ENCODE peak calls at places on chromosomes 6 and 20, in seven cellular contexts. J, P, B, D, H, I and N are unnamed samples.

GRCh38 chr6:168093634-168094033 is 14.6 kb upstream of the FRMD1 start:
- DNase-seq in J (no peak), P (no peak), B (no peak), D (no peak), H (no peak), I (peak), N (no peak)

GRCh38 chr6:56259163-56259562 is 11.8 kb upstream of the COL21A1 start:
- DNase-seq in J (no peak), P (no peak), B (no peak), D (no peak), H (no peak), I (no peak), N (no peak)

GRCh38 chr20:24483435-24484080 is 14.1 kb downstream of the SYNDIG1 start:
- DNase-seq in J (no peak), P (no peak), B (no peak), D (no peak), H (no peak), I (no peak), N (no peak)

GRCh38 chr6:165729307-165729936 is 66.4 kb upstream of the PDE10A start:
- DNase-seq in J (peak), P (peak), B (peak), D (no peak), H (peak), I (peak), N (peak)

GRCh38 chr6:2823104-2823850 is 18.4 kb downstream of the SERPINB1 start:
- DNase-seq in J (peak), P (no peak), B (no peak), D (no peak), H (no peak), I (no peak), N (no peak)

GRCh38 chr6:80197474-80197873 is 91.0 kb downstream of the BCKDHB start:
- DNase-seq in J (peak), P (peak), B (no peak), D (no peak), H (no peak), I (no peak), N (no peak)

GRCh38 chr6:7540595-7540994 is 876 bp upstream of the DSP start:
- DNase-seq in J (no peak), P (peak), B (no peak), D (no peak), H (no peak), I (peak), N (no peak)

GRCh38 chr20:24985802-24986201 is 6.7 kb downstream of the APMAP start:
- DNase-seq in J (no peak), P (no peak), B (no peak), D (no peak), H (no peak), I (no peak), N (no peak)

GRCh38 chr20:49704932-49705336 is 8.7 kb downstream of the B4GALT5 start:
- DNase-seq in J (no peak), P (no peak), B (no peak), D (no peak), H (no peak), I (no peak), N (no peak)

GRCh38 chr20:17684077-17684888 is 2.2 kb upstream of the RRBP1 start:
- DNase-seq in J (no peak), P (no peak), B (peak), D (no peak), H (no peak), I (no peak), N (no peak)

GRCh38 chr20:44609006-44609510 is 26.7 kb downstream of the PKIG start:
- DNase-seq in J (no peak), P (no peak), B (peak), D (no peak), H (no peak), I (peak), N (no peak)

GRCh38 chr6:130517444-130517931 is 151.7 kb downstream of the TMEM200A start:
- DNase-seq in J (peak), P (no peak), B (no peak), D (peak), H (no peak), I (no peak), N (no peak)

GRCh38 chr6:168377856-168378832 is 58.6 kb upstream of the DACT2 start:
- DNase-seq in J (no peak), P (no peak), B (no peak), D (no peak), H (no peak), I (no peak), N (no peak)

GRCh38 chr6:82711992-82712788 is 348.6 kb downstream of the TPBG start:
- DNase-seq in J (no peak), P (no peak), B (no peak), D (no peak), H (no peak), I (no peak), N (no peak)

GRCh38 chr6:82711105-82711829 is 347.6 kb downstream of the TPBG start:
- DNase-seq in J (no peak), P (no peak), B (no peak), D (no peak), H (no peak), I (no peak), N (no peak)

GRCh38 chr6:82712826-82713225 is 349.2 kb downstream of the TPBG start:
- DNase-seq in J (no peak), P (no peak), B (no peak), D (no peak), H (peak), I (peak), N (no peak)
- TF ChIP-seq RFX5 in J (no peak), P (no peak), B (no peak), D (no peak), H (no peak), I (no peak), N (no peak)

DNA sequence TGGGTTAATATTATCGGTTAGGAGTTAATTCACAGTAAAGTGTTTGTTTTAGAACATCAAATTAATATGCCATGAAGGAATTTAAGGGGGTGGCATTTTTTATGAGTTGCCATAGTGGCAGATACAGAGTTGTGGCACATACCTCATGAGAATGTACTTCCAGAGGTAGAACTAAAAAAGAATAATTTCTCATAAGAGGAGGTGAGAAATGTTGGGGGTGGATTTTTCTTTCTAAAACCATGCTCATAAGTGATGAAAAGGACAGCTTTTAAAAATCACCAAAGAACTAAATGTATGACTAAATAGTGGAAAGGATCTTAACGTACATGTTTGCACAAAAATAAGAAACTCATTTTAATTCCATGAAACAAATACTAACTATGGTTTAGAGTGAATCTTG is 58.7 kb downstream of the SHLD1 start:
- DNase-seq in J (no peak), P (no peak), B (no peak), D (no peak), H (no peak), I (no peak), N (no peak)
- TF ChIP-seq RFX5 in J (no peak), P (no peak), B (no peak), D (no peak), H (no peak), I (no peak), N (no peak)

GRCh38 chr20:23143098-23143497 is 57.0 kb upstream of the CD93 start:
- DNase-seq in J (peak), P (peak), B (peak), D (no peak), H (peak), I (no peak), N (no peak)
- TF ChIP-seq RFX5 in J (no peak), P (no peak), B (no peak), D (no peak), H (no peak), I (no peak), N (no peak)

GRCh38 chr20:50731930-50732690 is 730 bp downstream of the PARD6B start:
- DNase-seq in J (no peak), P (peak), B (peak), D (no peak), H (no peak), I (no peak), N (no peak)
- TF ChIP-seq RFX5 in J (no peak), P (no peak), B (no peak), D (no peak), H (no peak), I (no peak), N (no peak)

GRCh38 chr20:4569882-4570281 is 151.8 kb upstream of the PRND start:
- DNase-seq in J (no peak), P (no peak), B (no peak), D (no peak), H (no peak), I (no peak), N (no peak)
- TF ChIP-seq RFX5 in J (no peak), P (no peak), B (no peak), D (no peak), H (no peak), I (no peak), N (no peak)